ENCODE peak calls at places on chromosomes 16 and 17, in eight cellular contexts. Z, I, N, B, Y, J, M and K are unnamed samples.

GRCh38 chr17:56933151-56933745 is 19.4 kb upstream of the TRIM25 start:
- DNase-seq in Z (no peak), M (no peak), B (no peak), J (no peak), N (no peak), Y (no peak), I (no peak), K (no peak)

GRCh38 chr17:38728290-38728831 is 1.8 kb upstream of the CISD3 start:
- DNase-seq in J (no peak), B (no peak), N (no peak), I (no peak), Z (peak; percentile 81), M (no peak), Y (peak; percentile 49), K (no peak)

GRCh38 chr17:75627094-75627493 is 6.1 kb upstream of the SMIM5 start:
- DNase-seq in I (no peak), B (no peak), N (no peak), Z (no peak), J (no peak), Y (no peak), M (no peak), K (no peak)

GRCh38 chr16:50501986-50502615 is 46.1 kb upstream of the NKD1 start:
- DNase-seq in M (no peak), Z (no peak), I (no peak), N (no peak), J (no peak), Y (no peak), B (no peak), K (no peak)

GRCh38 chr17:58414596-58414997 is 2.7 kb downstream of the RNF43 start:
- DNase-seq in Y (no peak), J (no peak), B (no peak), M (no peak), N (no peak), Z (no peak), I (no peak), K (no peak)

GRCh38 chr17:2138318-2138717 is 83.4 kb downstream of the HIC1 start:
- DNase-seq in J (no peak), M (no peak), B (no peak), Z (no peak), N (no peak), Y (peak; percentile 5), I (no peak), K (no peak)

GRCh38 chr17:77465358-77466041 is 324.7 kb downstream of the SEC14L1 start:
- DNase-seq in Z (peak; percentile 82), B (peak; percentile 63), M (peak; percentile 82), Y (peak; percentile 65), I (no peak), J (peak; percentile 82), N (peak; percentile 63), K (peak; percentile 78)

GRCh38 chr17:34519286-34519685 is 60.1 kb upstream of the TMEM132E start:
- DNase-seq in N (no peak), Y (no peak), J (no peak), M (no peak), B (peak; percentile 85), I (peak; percentile 57), Z (no peak), K (no peak)

GRCh38 chr17:68973098-68973929 is 18.1 kb upstream of the ABCA8 start:
- DNase-seq in N (no peak), Z (no peak), I (no peak), B (no peak), Y (no peak), J (no peak), M (no peak), K (no peak)

GRCh38 chr17:42548070-42548837 is 4.5 kb upstream of the HSD17B1 start:
- DNase-seq in J (peak; percentile 93), N (peak; percentile 67), Z (peak; percentile 68), Y (peak; percentile 73), M (peak; percentile 87), B (peak; percentile 97), I (peak; percentile 87), K (no peak)

GRCh38 chr17:2106308-2106707 is 51.4 kb downstream of the HIC1 start:
- DNase-seq in M (no peak), J (no peak), N (no peak), I (no peak), Z (no peak), Y (no peak), B (no peak), K (no peak)

GRCh38 chr17:28392491-28392890 is 13.5 kb downstream of the SLC46A1 start:
- DNase-seq in Y (no peak), Z (no peak), I (no peak), B (no peak), N (no peak), M (no peak), J (no peak), K (no peak)

GRCh38 chr17:353838-354234 is 1.2 kb upstream of the RPH3AL start:
- DNase-seq in B (no peak), J (peak; percentile 40), Z (no peak), N (no peak), M (no peak), I (no peak), Y (no peak), K (no peak)

GRCh38 chr16:88772871-88773811 is 11.9 kb downstream of the PIEZO1 start:
- DNase-seq in B (no peak), I (peak; percentile 62), M (no peak), N (no peak), Y (no peak), J (no peak), Z (no peak), K (peak; percentile 81)

GRCh38 chr17:17179371-17179827 is 26.7 kb downstream of the PLD6 start:
- DNase-seq in B (no peak), N (no peak), J (no peak), Z (peak; percentile 51), I (no peak), Y (no peak), M (no peak), K (no peak)